ENCODE peak calls at places on chromosomes 3 and 15, in ten cellular contexts. T, Y, P, Z, J, N, M, X, U and V are unnamed samples.

GRCh38 chr15:73385205-73385604 is 16.4 kb upstream of the HCN4 start:
- DNase-seq in T (no peak), J (no peak), Y (no peak), N (no peak), P (no peak), U (no peak), X (no peak), Z (no peak), M (no peak), V (no peak)

GRCh38 chr3:119019767-119020518 is 14.7 kb downstream of the IGSF11 start:
- DNase-seq in U (no peak), T (no peak), Z (no peak), M (no peak), Y (no peak), N (no peak), J (no peak), P (no peak), X (no peak), V (no peak)

GRCh38 chr15:23539892-23540291 is 25.6 kb upstream of the MKRN3 start:
- DNase-seq in P (no peak), Z (no peak), N (no peak), X (no peak), U (no peak), Y (no peak), M (no peak), T (no peak), J (no peak), V (no peak)

GRCh38 chr3:12982619-12983101 is 90.6 kb downstream of the IQSEC1 start:
- DNase-seq in U (no peak), N (no peak), Z (no peak), Y (peak; percentile 30), P (no peak), T (no peak), X (no peak), J (no peak), M (no peak), V (no peak)

GRCh38 chr15:82294061-82294690 is 31.6 kb downstream of the SAXO2 start:
- DNase-seq in U (no peak), T (no peak), X (no peak), P (no peak), J (no peak), M (no peak), Y (no peak), Z (no peak), N (no peak), V (no peak)

GRCh38 chr15:64536244-64536836 is 76.0 kb downstream of the ZNF609 start:
- DNase-seq in J (peak; percentile 79), Y (no peak), Z (peak; percentile 53), T (no peak), N (no peak), X (no peak), U (peak; percentile 93), M (peak; percentile 74), P (no peak), V (peak; percentile 60)

GRCh38 chr3:100992086-100993033 is 861 bp downstream of the ABI3BP start:
- DNase-seq in N (no peak), Y (no peak), J (no peak), X (no peak), T (no peak), Z (no peak), U (peak; percentile 30), M (peak; percentile 16), P (no peak), V (no peak)

GRCh38 chr15:63381301-63382192 is at the start of gene CA12:
- DNase-seq in Z (no peak), U (peak; percentile 56), Y (no peak), X (no peak), P (no peak), N (no peak), J (no peak), M (peak; percentile 81), T (no peak), V (no peak)

GRCh38 chr15:52496776-52497470 is 31.8 kb downstream of the MYO5A start:
- DNase-seq in X (no peak), Z (no peak), Y (no peak), T (no peak), U (peak; percentile 86), P (peak; percentile 68), N (no peak), M (peak; percentile 44), J (peak; percentile 49), V (peak; percentile 89)

GRCh38 chr3:115040673-115041286 is 106.3 kb downstream of the ZBTB20 start:
- DNase-seq in U (peak; percentile 25), X (no peak), J (peak; percentile 16), Y (no peak), Z (peak; percentile 4), T (peak; percentile 47), P (peak; percentile 24), N (no peak), M (peak; percentile 33), V (no peak)

GRCh38 chr15:81531141-81531592 is 157.2 kb upstream of the TMC3 start:
- DNase-seq in J (no peak), X (no peak), P (no peak), N (no peak), T (no peak), Z (no peak), U (no peak), M (no peak), Y (no peak), V (no peak)

GRCh38 chr3:140931-141330 is 55.6 kb upstream of the CHL1 start:
- DNase-seq in M (no peak), Y (no peak), Z (no peak), P (no peak), J (no peak), X (no peak), U (no peak), N (no peak), T (no peak), V (no peak)

GRCh38 chr3:54549607-54550006 is 378.3 kb downstream of the LRTM1 start:
- DNase-seq in Y (no peak), N (no peak), U (no peak), X (no peak), P (no peak), M (no peak), T (no peak), Z (no peak), J (no peak), V (no peak)

GRCh38 chr3:32238816-32239637 is 547 bp downstream of the CMTM8 start:
- DNase-seq in Y (no peak), X (no peak), M (peak; percentile 31), Z (no peak), T (peak; percentile 54), N (peak; percentile 54), J (no peak), U (peak; percentile 42), P (peak; percentile 68), V (no peak)

GRCh38 chr15:52790941-52791751 is 1.0 kb upstream of the ONECUT1 start:
- DNase-seq in Y (no peak), Z (no peak), T (no peak), N (no peak), M (no peak), P (no peak), J (no peak), X (no peak), U (no peak), V (no peak)

DNA sequence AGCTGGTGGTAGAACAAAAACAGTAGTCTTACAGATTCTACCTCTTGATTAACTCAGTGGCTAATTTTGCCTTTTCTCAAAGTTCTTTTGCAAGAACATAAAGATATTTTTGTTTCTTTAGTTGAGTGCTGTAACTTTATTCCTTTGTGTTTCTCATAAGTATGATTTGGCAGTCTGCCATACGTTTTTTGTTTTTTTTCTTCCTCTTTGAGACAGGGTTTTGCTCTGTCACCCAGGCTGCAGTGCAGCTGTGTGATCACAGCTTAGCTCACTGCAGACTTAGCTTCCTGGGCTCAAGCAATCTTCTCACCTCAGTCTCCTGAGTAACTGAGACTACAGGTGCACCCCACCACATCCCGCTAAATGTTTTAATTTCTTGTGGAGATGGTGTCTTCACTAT is 22.4 kb downstream of the B3GNT5 start:
- DNase-seq in U (peak; percentile 64), Z (no peak), N (no peak), X (no peak), Y (no peak), T (no peak), M (peak; percentile 38), J (no peak), P (peak; percentile 74), V (no peak)
- H3K27ac ChIP-seq in U (peak overlapping the region; percentile 55), Z (no peak overlapping the region), N (no peak overlapping the region), X (no peak overlapping the region), Y (peak overlapping the region; percentile 51), T (no peak overlapping the region), M (peak overlapping the region; percentile 24), J (no peak overlapping the region), P (peak overlapping the region; percentile 52), V (peak overlapping the region; percentile 66)

DNA sequence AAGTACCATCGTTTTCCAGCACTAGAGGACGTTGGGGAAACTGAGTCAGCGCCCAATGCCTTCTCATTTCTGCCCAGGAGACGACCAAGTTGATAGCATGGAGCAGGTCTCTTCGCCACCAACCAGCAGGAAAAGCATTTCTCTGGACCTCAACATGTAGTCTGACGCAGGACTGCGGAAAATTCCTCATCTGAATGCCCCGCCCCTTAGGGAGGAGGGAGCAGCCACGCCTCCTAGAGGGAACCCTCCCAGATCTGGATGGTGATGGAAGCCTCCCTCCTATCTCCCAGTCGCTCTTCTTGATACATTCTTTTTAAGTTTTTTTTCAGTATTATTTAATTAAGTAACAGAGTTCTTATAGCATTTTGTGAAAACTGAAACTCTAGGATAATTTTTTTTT is 17.4 kb upstream of the MINDY4B start:
- DNase-seq in P (no peak), X (no peak), T (no peak), U (no peak), Z (no peak), J (peak; percentile 21), Y (no peak), N (no peak), M (peak; percentile 17), V (no peak)
- H3K27ac ChIP-seq in P (no peak overlapping the region), X (no peak overlapping the region), T (no peak overlapping the region), U (no peak overlapping the region), Z (no peak overlapping the region), J (no peak overlapping the region), Y (no peak overlapping the region), N (no peak overlapping the region), M (no peak overlapping the region), V (no peak overlapping the region)

DNA sequence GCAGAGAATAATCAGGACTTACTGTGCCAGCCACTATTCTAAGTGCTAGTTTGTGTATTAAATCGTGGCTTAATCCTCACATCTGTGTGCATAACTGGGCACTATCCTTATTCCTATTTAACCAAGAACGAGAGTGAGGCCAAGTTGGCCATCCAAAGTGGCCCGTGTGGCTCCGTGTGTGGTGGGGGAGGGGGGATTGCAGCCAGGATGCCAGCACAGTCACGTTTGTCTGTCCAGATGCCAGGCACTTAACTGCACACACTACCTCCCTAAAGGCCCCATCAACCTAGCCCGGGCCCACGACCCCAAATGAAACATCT is 64.4 kb upstream of the POLG start:
- DNase-seq in N (no peak), M (no peak), Z (no peak), J (no peak), X (no peak), T (no peak), Y (no peak), U (no peak), P (no peak), V (no peak)
- H3K27ac ChIP-seq in N (no peak overlapping the region), M (peak overlapping the region; percentile 87), Z (no peak overlapping the region), J (no peak overlapping the region), X (no peak overlapping the region), T (no peak overlapping the region), Y (no peak overlapping the region), U (no peak overlapping the region), P (no peak overlapping the region), V (no peak overlapping the region)

DNA sequence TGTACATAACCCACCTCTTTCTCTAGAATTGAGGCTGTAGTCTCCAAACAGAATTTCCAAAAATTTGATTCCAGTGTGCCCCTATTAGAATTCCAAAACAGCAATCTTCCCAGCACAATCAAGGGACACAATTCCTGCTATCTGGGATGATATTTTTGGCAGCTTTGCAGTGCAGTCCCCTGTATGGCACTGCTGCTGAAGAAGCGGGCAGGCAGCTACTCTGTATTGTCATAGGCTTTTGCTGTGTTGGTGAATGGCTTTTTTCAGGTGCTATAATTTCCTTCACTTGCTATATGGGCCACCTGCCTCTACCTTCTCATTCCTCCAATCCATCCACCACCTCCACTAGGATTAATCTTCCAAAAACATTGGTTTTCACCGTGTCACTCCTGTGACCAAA is 145.5 kb downstream of the VGLL4 start:
- DNase-seq in X (no peak), M (no peak), T (no peak), U (no peak), P (no peak), J (no peak), Y (no peak), Z (no peak), N (no peak), V (no peak)
- H3K27ac ChIP-seq in X (peak overlapping the region; percentile 82), M (peak overlapping the region; percentile 66), T (no peak overlapping the region), U (no peak overlapping the region), P (no peak overlapping the region), J (peak overlapping the region; percentile 8), Y (peak overlapping the region; percentile 33), Z (peak overlapping the region; percentile 81), N (peak overlapping the region; percentile 28), V (peak overlapping the region; percentile 79)